ENCODE peak calls at places on chromosomes 13 and 19, in five cellular contexts. One of them, this sample, is unnamed.
A peak's percentile ranks its signal among the peaks of the same experiment; 100 is the strongest.

GRCh38 chr13:50537029-50537428 is 306.5 kb downstream of the DLEU7 start:
- DNase-seq in IMR-90: no peak
- DNase-seq in H9: no peak
- DNase-seq in neuronal stem cell: no peak
- DNase-seq in mesenchymal stem cell: no peak
- DNase-seq in this sample: no peak

GRCh38 chr19:18763674-18764590 is 27.2 kb downstream of the COMP start:
- DNase-seq in IMR-90: peak; percentile 27
- DNase-seq in H9: no peak
- DNase-seq in neuronal stem cell: no peak
- DNase-seq in mesenchymal stem cell: no peak
- DNase-seq in this sample: no peak

GRCh38 chr13:59480398-59480797 is 683.3 kb downstream of the DIAPH3 start:
- DNase-seq in IMR-90: no peak
- DNase-seq in H9: no peak
- DNase-seq in neuronal stem cell: no peak
- DNase-seq in mesenchymal stem cell: no peak
- DNase-seq in this sample: peak; percentile 43

GRCh38 chr19:55044771-55045716 is 7.0 kb upstream of the GP6 start:
- DNase-seq in IMR-90: no peak
- DNase-seq in H9: no peak
- DNase-seq in neuronal stem cell: no peak
- DNase-seq in mesenchymal stem cell: no peak
- DNase-seq in this sample: no peak

GRCh38 chr19:7254590-7254989 is 39.6 kb downstream of the INSR start:
- DNase-seq in IMR-90: no peak
- DNase-seq in H9: no peak
- DNase-seq in neuronal stem cell: no peak
- DNase-seq in mesenchymal stem cell: no peak
- DNase-seq in this sample: no peak

GRCh38 chr19:47227347-47228167 is 3.4 kb downstream of the BBC3 start:
- DNase-seq in IMR-90: peak; percentile 94
- DNase-seq in H9: peak; percentile 99
- DNase-seq in neuronal stem cell: peak; percentile 96
- DNase-seq in mesenchymal stem cell: peak; percentile 98
- DNase-seq in this sample: peak; percentile 100

GRCh38 chr13:29901714-29902631 is 51.6 kb upstream of the UBL3 start:
- DNase-seq in IMR-90: peak; percentile 97
- DNase-seq in H9: no peak
- DNase-seq in neuronal stem cell: no peak
- DNase-seq in mesenchymal stem cell: peak; percentile 94
- DNase-seq in this sample: peak; percentile 52

GRCh38 chr13:40789275-40790231 is at the start of gene SLC25A15:
- DNase-seq in IMR-90: peak; percentile 72
- DNase-seq in H9: peak; percentile 71
- DNase-seq in neuronal stem cell: peak; percentile 71
- DNase-seq in mesenchymal stem cell: peak; percentile 86
- DNase-seq in this sample: peak; percentile 82

GRCh38 chr19:5703819-5704818 is 14.0 kb downstream of the RPL36 start:
- DNase-seq in IMR-90: no peak
- DNase-seq in H9: no peak
- DNase-seq in neuronal stem cell: no peak
- DNase-seq in mesenchymal stem cell: no peak
- DNase-seq in this sample: no peak

GRCh38 chr13:20843177-20843576 is 59.4 kb downstream of the XPO4 start:
- DNase-seq in IMR-90: peak; percentile 18
- DNase-seq in H9: no peak
- DNase-seq in neuronal stem cell: no peak
- DNase-seq in mesenchymal stem cell: no peak
- DNase-seq in this sample: no peak

GRCh38 chr19:37989855-37990254 is 82.8 kb downstream of the SIPA1L3 start:
- DNase-seq in IMR-90: no peak
- DNase-seq in H9: peak; percentile 71
- DNase-seq in neuronal stem cell: no peak
- DNase-seq in mesenchymal stem cell: no peak
- DNase-seq in this sample: peak; percentile 65

GRCh38 chr13:20882206-20882605 is 20.3 kb downstream of the XPO4 start:
- DNase-seq in IMR-90: peak; percentile 8
- DNase-seq in H9: peak; percentile 56
- DNase-seq in neuronal stem cell: no peak
- DNase-seq in mesenchymal stem cell: no peak
- DNase-seq in this sample: peak; percentile 89

GRCh38 chr13:84902243-84902642 is 897.0 kb downstream of the SLITRK6 start:
- DNase-seq in IMR-90: no peak
- DNase-seq in H9: no peak
- DNase-seq in neuronal stem cell: no peak
- DNase-seq in mesenchymal stem cell: no peak
- DNase-seq in this sample: no peak

GRCh38 chr19:41945135-41945766 is 13.9 kb downstream of the RABAC1 start:
- DNase-seq in IMR-90: no peak
- DNase-seq in H9: no peak
- DNase-seq in neuronal stem cell: no peak
- DNase-seq in mesenchymal stem cell: no peak
- DNase-seq in this sample: no peak

GRCh38 chr19:6761053-6761676 is 6.1 kb downstream of the SH2D3A start:
- DNase-seq in IMR-90: no peak
- DNase-seq in H9: peak; percentile 49
- DNase-seq in neuronal stem cell: no peak
- DNase-seq in mesenchymal stem cell: no peak
- DNase-seq in this sample: peak; percentile 62

GRCh38 chr19:38274734-38275133 is 10.4 kb downstream of the SPINT2 start:
- DNase-seq in IMR-90: no peak
- DNase-seq in H9: no peak
- DNase-seq in neuronal stem cell: no peak
- DNase-seq in mesenchymal stem cell: no peak
- DNase-seq in this sample: no peak

GRCh38 chr13:51971520-51972426 is 39.5 kb downstream of the ATP7B start:
- DNase-seq in IMR-90: no peak
- DNase-seq in H9: no peak
- DNase-seq in neuronal stem cell: no peak
- DNase-seq in mesenchymal stem cell: no peak
- DNase-seq in this sample: no peak

GRCh38 chr19:18443831-18444230 is 5.9 kb upstream of the ISYNA1 start:
- DNase-seq in IMR-90: no peak
- DNase-seq in H9: no peak
- DNase-seq in neuronal stem cell: no peak
- DNase-seq in mesenchymal stem cell: no peak
- DNase-seq in this sample: no peak

GRCh38 chr19:5585461-5586299 is 17.9 kb upstream of the TINCR start:
- DNase-seq in IMR-90: no peak
- DNase-seq in H9: peak; percentile 84
- DNase-seq in neuronal stem cell: peak; percentile 43
- DNase-seq in mesenchymal stem cell: no peak
- DNase-seq in this sample: peak; percentile 80

DNA sequence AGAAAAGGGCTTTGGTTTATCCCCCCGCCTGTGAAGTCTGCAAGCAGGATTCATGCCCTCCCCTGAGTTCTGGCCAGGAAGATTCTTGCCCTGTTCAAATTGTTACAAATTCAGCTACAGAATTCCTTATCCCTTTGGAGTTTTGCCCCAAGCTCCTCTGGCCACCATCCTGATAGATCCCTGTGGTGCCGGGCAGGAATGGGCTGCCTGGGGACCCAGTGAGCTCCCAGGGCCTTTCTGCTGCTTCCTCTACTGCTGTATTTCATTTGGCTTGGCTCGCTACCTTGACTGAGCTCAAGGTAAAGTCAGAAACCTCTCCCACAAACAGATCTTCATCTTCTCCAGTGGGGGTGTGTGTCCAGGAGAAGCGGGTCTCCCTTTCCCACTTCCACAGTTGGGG is 194.6 kb upstream of the NBEA start:
- DNase-seq in IMR-90: no peak
- DNase-seq in H9: no peak
- DNase-seq in neuronal stem cell: no peak
- DNase-seq in mesenchymal stem cell: no peak
- DNase-seq in this sample: no peak
- H4K8ac ChIP-seq in IMR-90: no peak overlapping the region
- H4K8ac ChIP-seq in H9: no peak overlapping the region
- H4K8ac ChIP-seq in neuronal stem cell: no peak overlapping the region
- H4K8ac ChIP-seq in mesenchymal stem cell: no peak overlapping the region
- H4K8ac ChIP-seq in this sample: no peak overlapping the region

DNA sequence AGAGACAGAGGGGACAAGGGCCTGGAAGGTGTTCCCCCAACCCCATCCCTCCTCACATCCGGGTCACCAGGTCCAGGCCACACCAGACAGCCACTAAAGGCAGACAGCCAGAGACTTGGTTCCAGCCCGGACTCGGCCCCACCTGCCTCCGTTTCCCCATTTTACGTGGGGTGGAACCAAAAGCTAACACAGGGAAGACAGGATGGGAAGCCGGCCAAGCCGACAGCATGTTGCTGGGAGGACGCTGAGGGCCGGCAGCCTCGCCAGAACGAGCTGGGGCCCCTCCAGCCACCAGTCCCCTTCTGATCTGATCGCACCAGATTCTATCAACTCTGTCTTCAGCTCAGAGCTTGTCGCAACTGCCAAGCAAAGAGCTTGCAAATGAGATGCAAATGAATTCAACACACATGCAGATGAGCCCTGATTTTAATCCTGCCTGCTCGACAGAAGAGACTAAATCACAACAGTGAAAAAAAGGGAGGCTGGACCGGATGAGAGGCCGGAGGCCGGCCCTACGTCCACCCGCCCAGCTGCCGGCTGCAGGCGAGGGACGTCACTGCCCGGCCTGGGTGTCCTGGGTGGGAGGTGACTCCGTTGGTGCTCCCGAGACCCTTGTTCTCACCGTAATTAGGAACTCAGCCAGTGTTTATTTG is 17.5 kb upstream of the SHC2 start:
- DNase-seq in IMR-90: no peak
- DNase-seq in H9: no peak
- DNase-seq in neuronal stem cell: no peak
- DNase-seq in mesenchymal stem cell: no peak
- DNase-seq in this sample: no peak
- H3K18ac ChIP-seq in IMR-90: no peak overlapping the region
- H3K18ac ChIP-seq in H9: no peak overlapping the region
- H3K18ac ChIP-seq in neuronal stem cell: peak overlapping the region; percentile 23
- H3K18ac ChIP-seq in mesenchymal stem cell: no peak overlapping the region
- H3K18ac ChIP-seq in this sample: no peak overlapping the region

DNA sequence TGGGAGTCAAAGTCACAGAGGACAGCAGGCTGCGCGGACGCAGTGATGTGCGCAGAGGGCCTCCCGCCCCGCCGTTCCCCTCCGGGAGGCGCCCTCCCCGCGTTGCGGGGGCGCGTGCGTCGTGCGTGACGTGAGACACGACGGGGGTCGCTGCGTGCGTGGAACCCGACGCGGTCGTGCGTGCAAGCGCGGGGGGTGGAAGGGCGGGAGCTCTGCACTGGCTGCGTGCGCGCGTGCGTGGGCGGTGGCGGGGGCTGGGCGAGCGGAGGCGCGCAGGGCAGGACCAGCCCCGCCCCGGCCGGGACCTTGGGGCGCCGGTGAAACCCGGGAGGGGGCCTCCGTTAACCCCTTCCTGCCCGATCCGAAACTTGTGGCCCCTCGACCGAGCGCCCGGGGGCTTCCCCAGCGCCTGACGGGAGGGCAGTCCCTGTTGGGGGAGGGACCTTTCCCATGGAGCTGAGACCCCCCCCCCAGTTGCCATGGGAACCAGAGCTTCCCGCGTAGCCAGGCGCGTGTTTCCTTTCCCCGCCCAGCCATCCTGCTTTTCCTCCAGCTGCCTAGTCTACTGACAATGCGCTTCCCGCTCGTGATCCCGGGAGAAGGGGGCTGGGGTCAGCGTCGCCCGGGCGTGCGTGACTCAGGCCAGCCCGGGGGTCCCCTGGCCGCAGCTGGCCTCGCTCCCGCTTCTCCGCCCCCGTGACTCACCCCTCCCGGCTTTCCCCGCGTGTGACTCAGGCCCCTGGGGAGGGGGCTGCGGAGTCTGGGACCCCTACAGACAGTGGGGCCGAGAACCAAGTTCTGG is 7.3 kb upstream of the HOOK2 start:
- DNase-seq in IMR-90: peak; percentile 85
- DNase-seq in H9: peak; percentile 56
- DNase-seq in neuronal stem cell: no peak
- DNase-seq in mesenchymal stem cell: peak; percentile 96
- DNase-seq in this sample: peak; percentile 67
- H2BK120ac ChIP-seq in IMR-90: peak overlapping the region; percentile 90
- H2BK120ac ChIP-seq in H9: no peak overlapping the region
- H2BK120ac ChIP-seq in neuronal stem cell: peak overlapping the region; percentile 95
- H2BK120ac ChIP-seq in mesenchymal stem cell: peak overlapping the region; percentile 83
- H2BK120ac ChIP-seq in this sample: no peak overlapping the region

DNA sequence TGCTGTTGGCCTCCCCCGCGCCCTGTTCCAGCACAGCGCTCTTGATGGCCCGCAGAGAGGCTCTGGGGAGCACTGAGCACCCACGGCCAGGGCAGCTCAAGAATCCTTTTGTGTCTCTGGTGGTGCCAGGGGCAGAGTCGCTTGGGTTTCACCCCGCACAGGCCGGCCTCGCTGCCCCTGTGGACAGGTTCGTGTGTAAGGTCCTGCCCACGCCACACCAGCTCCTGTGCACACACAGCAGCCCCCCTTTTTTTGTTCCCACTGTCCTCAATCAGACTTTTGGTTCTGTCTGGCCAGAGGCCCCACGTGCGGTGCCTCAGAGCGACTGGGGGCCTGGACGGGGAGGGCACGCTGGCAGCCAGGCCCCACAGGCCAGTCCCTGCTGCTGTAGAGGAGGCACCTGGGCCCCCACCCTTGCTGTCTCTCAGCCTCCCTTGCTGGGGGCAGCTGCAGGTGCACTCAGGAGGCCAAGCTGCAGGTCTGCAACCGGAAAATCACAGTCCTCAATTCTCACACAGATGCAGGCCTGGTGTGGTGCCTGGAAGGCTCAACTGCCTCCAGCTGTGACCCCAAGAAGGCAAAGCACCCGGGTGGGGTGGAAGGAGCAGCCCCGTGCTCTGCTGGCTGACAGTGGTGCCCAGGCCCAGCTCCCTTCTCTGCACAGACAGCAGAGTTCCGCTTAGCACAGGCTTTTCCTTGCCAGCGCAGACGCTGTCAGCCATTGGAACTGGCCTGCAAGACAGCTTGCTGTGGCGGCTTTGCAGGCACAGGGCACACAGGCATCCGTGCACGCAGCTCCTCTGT is 12.6 kb upstream of the F7 start:
- DNase-seq in IMR-90: no peak
- DNase-seq in H9: no peak
- DNase-seq in neuronal stem cell: no peak
- DNase-seq in mesenchymal stem cell: no peak
- DNase-seq in this sample: no peak
- H4K8ac ChIP-seq in IMR-90: no peak overlapping the region
- H4K8ac ChIP-seq in H9: no peak overlapping the region
- H4K8ac ChIP-seq in neuronal stem cell: no peak overlapping the region
- H4K8ac ChIP-seq in mesenchymal stem cell: no peak overlapping the region
- H4K8ac ChIP-seq in this sample: no peak overlapping the region

This sample was measured in mesendoderm.